ENCODE peak calls at places on chromosomes 2 and 18, in nine cellular contexts. M is Karpas-422, R is heart right ventricle, P is colonic mucosa, N is uterus, U is fibroblast of lung, B is adipocyte, X is pancreas, T is prostate gland. J is an unnamed sample. For H3K27me3 and H3K9me3, the result is how much of the 10 kb centered on the place peaks cover.

GRCh38 chr2:107412981-107413380 is 413.7 kb upstream of the RGPD4 start:
- DNase-seq in M (no peak), R (no peak), P (no peak), N (no peak), U (peak), B (peak), X (no peak), T (no peak), J (no peak)

GRCh38 chr2:163210430-163210918 is 371.9 kb upstream of the KCNH7 start:
- DNase-seq in M (no peak), R (no peak), P (no peak), N (no peak), U (peak), B (peak), X (no peak), T (no peak), J (no peak)

GRCh38 chr2:204129591-204130270 is 193.2 kb downstream of the ICOS start:
- DNase-seq in M (no peak), R (peak), P (no peak), N (no peak), U (no peak), B (no peak), X (no peak), T (no peak), J (no peak)

GRCh38 chr2:107634172-107634571 is 192.5 kb upstream of the RGPD4 start:
- DNase-seq in M (no peak), R (no peak), P (no peak), N (no peak), U (no peak), B (no peak), X (no peak), T (no peak), J (no peak)

GRCh38 chr2:109052922-109053321 is 63.9 kb upstream of the EDAR start:
- DNase-seq in M (no peak), R (no peak), P (peak), N (no peak), U (no peak), B (no peak), X (no peak), T (no peak), J (no peak)

GRCh38 chr2:42901076-42901645 is 108.8 kb upstream of the HAAO start:
- DNase-seq in M (no peak), R (no peak), P (no peak), N (no peak), U (peak), B (peak), X (no peak), T (no peak), J (no peak)

GRCh38 chr2:222671259-222672067 is at the start of gene MOGAT1:
- DNase-seq in M (no peak), R (peak), P (peak), N (no peak), U (peak), B (peak), X (peak), T (no peak), J (peak)

GRCh38 chr18:58417752-58418151 is 211.1 kb downstream of the ALPK2 start:
- DNase-seq in M (no peak), R (no peak), P (no peak), N (no peak), U (peak), B (peak), X (no peak), T (peak), J (no peak)

GRCh38 chr2:15769235-15769634 is 171.1 kb upstream of the MYCN start:
- DNase-seq in M (no peak), R (no peak), P (no peak), N (no peak), U (no peak), B (no peak), X (no peak), T (no peak), J (no peak)

GRCh38 chr2:136058951-136059530 is 58.9 kb downstream of the CXCR4 start:
- DNase-seq in M (no peak), R (no peak), P (no peak), N (no peak), U (no peak), B (no peak), X (no peak), T (no peak), J (no peak)

GRCh38 chr2:24721470-24721869 is 71.7 kb downstream of the PTRHD1 start:
- DNase-seq in M (no peak), R (peak), P (peak), N (peak), U (peak), B (peak), X (no peak), T (peak), J (peak)

GRCh38 chr2:229800997-229801754 is 86.8 kb upstream of the DNER start:
- DNase-seq in M (peak), R (peak), P (peak), N (peak), U (peak), B (peak), X (peak), T (peak), J (peak)

GRCh38 chr18:13983506-13983905 is 68.2 kb upstream of the MC2R start:
- DNase-seq in M (no peak), R (no peak), P (no peak), N (no peak), U (no peak), B (no peak), X (no peak), T (peak), J (no peak)

GRCh38 chr2:119475225-119475856 is 43.7 kb downstream of the TMEM37 start:
- DNase-seq in M (peak), R (peak), P (peak), N (no peak), U (no peak), B (no peak), X (peak), T (no peak), J (no peak)

GRCh38 chr2:143893340-143893739 is 626.6 kb downstream of the ZEB2 start:
- DNase-seq in M (no peak), R (no peak), P (no peak), N (no peak), U (no peak), B (no peak), X (no peak), T (no peak), J (no peak)

GRCh38 chr2:229111744-229112143 is 159.3 kb downstream of the PID1 start:
- DNase-seq in M (no peak), R (no peak), P (no peak), N (no peak), U (no peak), B (no peak), X (no peak), T (no peak), J (no peak)

GRCh38 chr18:49812321-49813070 is 837 bp downstream of the ACAA2 start:
- DNase-seq in M (peak), R (no peak), P (no peak), N (no peak), U (no peak), B (peak), X (no peak), T (no peak), J (no peak)

GRCh38 chr2:203534486-203535077 is 519 bp downstream of the RAPH1 start:
- DNase-seq in M (no peak), R (peak), P (peak), N (peak), U (peak), B (no peak), X (no peak), T (peak), J (no peak)

GRCh38 chr2:24984912-24985311 is 13.2 kb upstream of the DNAJC27 start:
- DNase-seq in M (no peak), R (peak), P (no peak), N (peak), U (no peak), B (peak), X (no peak), T (no peak), J (no peak)

GRCh38 chr18:63947051-63947790 is 1.9 kb upstream of the HMSD start:
- DNase-seq in M (no peak), R (no peak), P (no peak), N (no peak), U (no peak), B (no peak), X (no peak), T (no peak), J (no peak)

GRCh38 chr18:63953811-63954210 is 4.7 kb downstream of the HMSD start:
- DNase-seq in M (no peak), R (no peak), P (no peak), N (no peak), U (peak), B (no peak), X (no peak), T (no peak), J (no peak)

GRCh38 chr18:63951302-63951705 is 2.2 kb downstream of the HMSD start:
- DNase-seq in M (no peak), R (no peak), P (no peak), N (no peak), U (no peak), B (no peak), X (no peak), T (no peak), J (no peak)

GRCh38 chr18:63949068-63949737 is at the start of gene HMSD:
- DNase-seq in M (peak), R (no peak), P (peak), N (no peak), U (peak), B (peak), X (peak), T (no peak), J (peak)
- H3K4me3 ChIP-seq in M (peak), R (peak), P (no peak), N (peak), U (peak), B (peak), X (no peak), T (no peak), J (no peak)

GRCh38 chr2:156322103-156322671 is 10.3 kb downstream of the NR4A2 start:
- DNase-seq in M (no peak), R (no peak), P (peak), N (no peak), U (no peak), B (no peak), X (no peak), T (no peak), J (no peak)
- H3K27me3 ChIP-seq in M (under half), R (half or more), P (under half), N (under half), U (under half), B (under half), X (under half), T (under half), J (under half)

DNA sequence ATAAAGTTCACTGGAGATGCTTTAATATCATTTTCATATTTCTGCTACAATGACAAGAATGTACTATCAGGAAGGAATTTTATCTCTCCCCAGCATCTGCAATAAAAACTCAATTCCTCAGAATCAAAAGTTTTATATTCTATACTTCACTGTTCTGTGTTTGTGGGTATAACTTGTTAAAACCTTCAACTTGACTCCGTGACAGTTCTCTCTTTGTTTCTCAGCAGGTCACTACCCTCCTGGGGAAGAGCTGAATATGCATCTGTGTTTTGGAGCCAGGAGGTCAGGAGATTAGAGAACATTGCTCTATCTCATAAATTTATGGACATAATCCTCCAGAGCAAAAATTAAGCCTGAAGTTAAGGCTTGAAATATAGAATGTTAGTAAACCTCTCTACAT is 411.4 kb downstream of the TRIB2 start:
- DNase-seq in M (no peak), R (no peak), P (no peak), N (no peak), U (no peak), B (no peak), X (no peak), T (no peak), J (no peak)
- H3K9me3 ChIP-seq in M (under half), R (under half), P (under half), N (under half), U (under half), B (under half), X (under half), T (under half), J (under half)

DNA sequence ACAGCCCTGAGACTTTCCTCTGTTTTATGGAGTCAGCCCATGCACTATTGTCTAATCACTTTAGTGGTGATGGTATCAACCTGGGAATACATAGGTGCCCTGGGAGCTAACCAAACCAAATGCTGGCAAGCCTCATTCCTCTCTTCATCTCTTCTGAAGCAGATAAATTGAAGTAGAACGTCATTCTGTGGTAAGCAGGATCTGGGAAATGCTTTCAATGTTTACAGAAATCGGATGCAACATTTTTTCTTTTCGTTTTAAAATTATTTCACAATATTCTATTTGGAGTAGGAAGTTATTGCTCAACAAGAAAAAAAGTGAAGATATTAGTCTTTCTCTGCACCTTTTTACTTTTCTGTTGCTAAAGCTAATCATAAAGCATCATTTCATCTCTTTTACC is 114.2 kb downstream of the RBMS1 start:
- DNase-seq in M (no peak), R (no peak), P (no peak), N (no peak), U (peak), B (peak), X (no peak), T (no peak), J (no peak)
- H3K4me3 ChIP-seq in M (no peak), R (no peak), P (no peak), N (no peak), U (no peak), B (peak), X (no peak), T (no peak), J (no peak)

DNA sequence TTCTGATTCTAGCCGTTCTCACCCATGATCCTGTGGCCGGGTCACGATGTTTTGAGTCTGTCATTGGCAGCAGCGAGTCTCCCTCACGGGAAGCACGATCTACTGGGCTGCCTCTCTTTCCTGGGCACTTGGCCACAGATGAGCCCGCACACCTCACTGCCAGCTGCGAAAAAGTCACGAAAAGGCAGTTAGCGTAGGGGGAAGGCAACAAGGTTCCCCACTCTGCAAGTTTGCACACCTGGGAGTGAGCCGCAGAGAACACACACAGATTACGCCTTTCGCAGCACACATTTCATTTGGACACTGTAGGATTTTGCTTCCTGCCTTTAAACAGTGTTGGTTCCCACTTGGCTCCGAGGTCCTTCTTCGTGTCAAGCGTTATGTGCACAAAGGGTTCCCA is 157.4 kb upstream of the SALL3 start:
- DNase-seq in M (no peak), R (no peak), P (peak), N (no peak), U (no peak), B (no peak), X (no peak), T (no peak), J (no peak)
- H3K27me3 ChIP-seq in M (under half), R (under half), P (under half), N (under half), U (under half), B (under half), X (under half), T (under half), J (under half)

DNA sequence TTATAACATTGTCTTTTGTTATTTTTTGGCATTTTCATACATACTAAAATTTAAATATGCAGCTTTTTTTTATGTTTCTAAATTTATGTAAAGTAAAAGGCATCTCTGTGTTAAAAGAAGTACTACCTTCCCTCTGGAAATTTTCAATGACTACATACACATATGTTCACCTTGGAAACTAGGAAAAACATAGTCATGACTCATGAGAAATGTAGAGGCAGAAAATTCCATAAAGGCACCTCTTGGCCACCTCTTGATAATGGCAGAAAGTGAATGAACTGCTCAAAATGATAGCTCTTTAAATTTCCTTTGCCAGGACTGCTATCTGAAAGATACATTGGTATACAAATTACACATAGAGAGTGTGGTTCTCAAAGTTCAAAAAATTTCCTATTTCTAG is 889.1 kb upstream of the ZEB2 start:
- DNase-seq in M (no peak), R (no peak), P (no peak), N (no peak), U (no peak), B (no peak), X (no peak), T (no peak), J (no peak)
- H3K9me3 ChIP-seq in M (under half), R (under half), P (under half), N (under half), U (under half), B (under half), X (under half), T (under half), J (under half)

J was measured in MG63.